ENCODE peak calls at places on chromosome 3, in seven cellular contexts. L is activated T-cell treated with anti-CD3 and anti-CD28 coated beads for 1 hour; O is HFF-Myc; Y is activated CD4-positive, alpha-beta T cell treated with anti-CD3 and anti-CD28 coated beads, Interleukin-2, amount 50 U/mL, for 1 hour; Q is CD8-positive, alpha-beta T cell; X is endodermal cell; V is thoracic aorta. N is an unnamed sample.

GRCh38 chr3:151726016-151726415 is 7.7 kb upstream of the AADACL2 start:
- DNase-seq in O (no peak), Q (no peak), Y (no peak), X (no peak), L (no peak), V (no peak), N (no peak)

GRCh38 chr3:121748638-121749275 is 784 bp downstream of the GOLGB1 start:
- DNase-seq in X (no peak), L (no peak), Y (no peak), V (no peak), O (no peak), Q (no peak), N (peak; percentile 84)

GRCh38 chr3:46537789-46538188 is 28.3 kb downstream of the LRRC2 start:
- DNase-seq in V (no peak), O (no peak), L (no peak), Y (no peak), X (no peak), Q (no peak), N (peak; percentile 57)

GRCh38 chr3:193554790-193555189 is at the start of gene ATP13A4:
- DNase-seq in Q (no peak), X (peak; percentile 83), Y (no peak), O (no peak), L (no peak), V (no peak), N (no peak)

GRCh38 chr3:24683511-24684384 is 189.1 kb upstream of the THRB start:
- DNase-seq in L (no peak), O (peak; percentile 56), Y (no peak), V (no peak), Q (no peak), X (no peak), N (peak; percentile 57)

GRCh38 chr3:52354676-52355075 is 38.6 kb downstream of the DNAH1 start:
- DNase-seq in Q (no peak), X (no peak), V (no peak), Y (no peak), L (no peak), O (no peak), N (no peak)

GRCh38 chr3:176362191-176362731 is 835.0 kb downstream of the TBL1XR1 start:
- DNase-seq in Y (no peak), O (no peak), X (peak; percentile 83), Q (no peak), V (no peak), L (no peak), N (no peak)

GRCh38 chr3:179956416-179956830 is 80.3 kb downstream of the PEX5L start:
- DNase-seq in O (no peak), Y (no peak), L (no peak), X (no peak), Q (no peak), V (no peak), N (peak; percentile 93)

GRCh38 chr3:139044366-139045210 is at the start of gene PRR23C:
- DNase-seq in V (no peak), Y (no peak), Q (no peak), X (peak; percentile 56), O (no peak), L (no peak), N (no peak)

GRCh38 chr3:143633816-143634215 is 214.5 kb downstream of the SLC9A9 start:
- DNase-seq in Y (no peak), O (no peak), L (no peak), X (no peak), V (no peak), Q (no peak), N (no peak)

GRCh38 chr3:100781311-100781710 is 72.0 kb downstream of the TFG start:
- DNase-seq in O (no peak), X (no peak), Q (no peak), Y (no peak), V (no peak), L (no peak), N (no peak)

GRCh38 chr3:49880581-49881328 is 11.0 kb upstream of the CAMKV start:
- DNase-seq in L (no peak), X (peak; percentile 68), V (no peak), O (no peak), Q (no peak), Y (no peak), N (no peak)

N was measured in Karpas-422.